ENCODE peak calls at places on chromosomes 7 and 10, in four cellular contexts. One of them, this sample, is unnamed.

GRCh38 chr10:90592903-90593302 is 264.9 kb downstream of the HTR7 start:
- DNase-seq in fibroblast of lung: peak
- DNase-seq in left lobe of liver: no peak
- DNase-seq in activated T-cell treated with anti-CD3 and anti-CD28 coated beads for 1 hour: no peak
- DNase-seq in this sample: no peak

GRCh38 chr10:5532231-5532605 is 7.5 kb downstream of the CALML3 start:
- DNase-seq in fibroblast of lung: no peak
- DNase-seq in left lobe of liver: no peak
- DNase-seq in activated T-cell treated with anti-CD3 and anti-CD28 coated beads for 1 hour: no peak
- DNase-seq in this sample: no peak

GRCh38 chr10:76684968-76685367 is 952.6 kb downstream of the KCNMA1 start:
- DNase-seq in fibroblast of lung: no peak
- DNase-seq in left lobe of liver: no peak
- DNase-seq in activated T-cell treated with anti-CD3 and anti-CD28 coated beads for 1 hour: no peak
- DNase-seq in this sample: no peak

GRCh38 chr10:118522791-118523498 is 72.5 kb downstream of the PRLHR start:
- DNase-seq in fibroblast of lung: peak
- DNase-seq in left lobe of liver: no peak
- DNase-seq in activated T-cell treated with anti-CD3 and anti-CD28 coated beads for 1 hour: no peak
- DNase-seq in this sample: no peak

GRCh38 chr10:96719850-96720421 is 378 bp downstream of the PIK3AP1 start:
- DNase-seq in fibroblast of lung: peak
- DNase-seq in left lobe of liver: peak
- DNase-seq in activated T-cell treated with anti-CD3 and anti-CD28 coated beads for 1 hour: peak
- DNase-seq in this sample: peak

GRCh38 chr10:70705121-70705861 is 33.0 kb downstream of the ADAMTS14 start:
- DNase-seq in fibroblast of lung: no peak
- DNase-seq in left lobe of liver: no peak
- DNase-seq in activated T-cell treated with anti-CD3 and anti-CD28 coated beads for 1 hour: no peak
- DNase-seq in this sample: no peak

GRCh38 chr10:29731760-29732159 is 97.0 kb upstream of the SVIL start:
- DNase-seq in fibroblast of lung: peak
- DNase-seq in left lobe of liver: no peak
- DNase-seq in activated T-cell treated with anti-CD3 and anti-CD28 coated beads for 1 hour: no peak
- DNase-seq in this sample: no peak

GRCh38 chr7:34207810-34208209 is 302.5 kb downstream of the BMPER start:
- DNase-seq in fibroblast of lung: no peak
- DNase-seq in left lobe of liver: no peak
- DNase-seq in activated T-cell treated with anti-CD3 and anti-CD28 coated beads for 1 hour: no peak
- DNase-seq in this sample: no peak

GRCh38 chr7:71752171-71752935 is 620.4 kb downstream of the GALNT17 start:
- DNase-seq in fibroblast of lung: no peak
- DNase-seq in left lobe of liver: peak
- DNase-seq in activated T-cell treated with anti-CD3 and anti-CD28 coated beads for 1 hour: peak
- DNase-seq in this sample: no peak

GRCh38 chr7:80232969-80233724 is 98.5 kb downstream of the GNAI1 start:
- DNase-seq in fibroblast of lung: no peak
- DNase-seq in left lobe of liver: no peak
- DNase-seq in activated T-cell treated with anti-CD3 and anti-CD28 coated beads for 1 hour: no peak
- DNase-seq in this sample: no peak

GRCh38 chr7:132760873-132761272 is 184.6 kb upstream of the PLXNA4 start:
- DNase-seq in fibroblast of lung: no peak
- DNase-seq in left lobe of liver: no peak
- DNase-seq in activated T-cell treated with anti-CD3 and anti-CD28 coated beads for 1 hour: no peak
- DNase-seq in this sample: no peak

GRCh38 chr10:95373660-95374059 is 82.9 kb upstream of the PDLIM1 start:
- DNase-seq in fibroblast of lung: no peak
- DNase-seq in left lobe of liver: no peak
- DNase-seq in activated T-cell treated with anti-CD3 and anti-CD28 coated beads for 1 hour: no peak
- DNase-seq in this sample: no peak

GRCh38 chr10:118027397-118027796 is 19.3 kb downstream of the RAB11FIP2 start:
- DNase-seq in fibroblast of lung: no peak
- DNase-seq in left lobe of liver: no peak
- DNase-seq in activated T-cell treated with anti-CD3 and anti-CD28 coated beads for 1 hour: no peak
- DNase-seq in this sample: no peak

GRCh38 chr10:119680050-119680449 is 28.9 kb downstream of the BAG3 start:
- DNase-seq in fibroblast of lung: peak
- DNase-seq in left lobe of liver: no peak
- DNase-seq in activated T-cell treated with anti-CD3 and anti-CD28 coated beads for 1 hour: no peak
- DNase-seq in this sample: no peak

GRCh38 chr7:44284881-44285541 is 40.4 kb downstream of the CAMK2B start:
- DNase-seq in fibroblast of lung: no peak
- DNase-seq in left lobe of liver: peak
- DNase-seq in activated T-cell treated with anti-CD3 and anti-CD28 coated beads for 1 hour: no peak
- DNase-seq in this sample: no peak

GRCh38 chr10:124745678-124746077 is 1.5 kb upstream of the FAM53B start:
- DNase-seq in fibroblast of lung: peak
- DNase-seq in left lobe of liver: no peak
- DNase-seq in activated T-cell treated with anti-CD3 and anti-CD28 coated beads for 1 hour: no peak
- DNase-seq in this sample: no peak

GRCh38 chr7:100099452-100099851 is 1.7 kb downstream of the MCM7 start:
- DNase-seq in fibroblast of lung: no peak
- DNase-seq in left lobe of liver: no peak
- DNase-seq in activated T-cell treated with anti-CD3 and anti-CD28 coated beads for 1 hour: no peak
- DNase-seq in this sample: no peak

GRCh38 chr7:44259547-44260457 is 59.0 kb downstream of the YKT6 start:
- DNase-seq in fibroblast of lung: peak
- DNase-seq in left lobe of liver: no peak
- DNase-seq in activated T-cell treated with anti-CD3 and anti-CD28 coated beads for 1 hour: no peak
- DNase-seq in this sample: no peak

GRCh38 chr10:107880185-107880584 is 715.7 kb upstream of the SORCS1 start:
- DNase-seq in fibroblast of lung: no peak
- DNase-seq in left lobe of liver: no peak
- DNase-seq in activated T-cell treated with anti-CD3 and anti-CD28 coated beads for 1 hour: no peak
- DNase-seq in this sample: no peak

GRCh38 chr10:117240730-117241529 is at the start of gene SLC18A2:
- DNase-seq in fibroblast of lung: no peak
- DNase-seq in left lobe of liver: no peak
- DNase-seq in activated T-cell treated with anti-CD3 and anti-CD28 coated beads for 1 hour: no peak
- DNase-seq in this sample: no peak

GRCh38 chr10:21402606-21403083 is 122.8 kb downstream of the SKIDA1 start:
- DNase-seq in fibroblast of lung: peak
- DNase-seq in left lobe of liver: no peak
- DNase-seq in activated T-cell treated with anti-CD3 and anti-CD28 coated beads for 1 hour: no peak
- DNase-seq in this sample: no peak

GRCh38 chr10:92181575-92181974 is 109.3 kb downstream of the CPEB3 start:
- DNase-seq in fibroblast of lung: no peak
- DNase-seq in left lobe of liver: no peak
- DNase-seq in activated T-cell treated with anti-CD3 and anti-CD28 coated beads for 1 hour: no peak
- DNase-seq in this sample: no peak

GRCh38 chr10:78602201-78602917 is 466.4 kb upstream of the ZMIZ1 start:
- DNase-seq in fibroblast of lung: peak
- DNase-seq in left lobe of liver: no peak
- DNase-seq in activated T-cell treated with anti-CD3 and anti-CD28 coated beads for 1 hour: no peak
- DNase-seq in this sample: no peak

GRCh38 chr10:109924947-109925620 is 1.8 kb upstream of the XPNPEP1 start:
- DNase-seq in fibroblast of lung: no peak
- DNase-seq in left lobe of liver: no peak
- DNase-seq in activated T-cell treated with anti-CD3 and anti-CD28 coated beads for 1 hour: no peak
- DNase-seq in this sample: no peak

This sample was measured in T-helper 1 cell.